ENCODE peak calls at places on chromosome 6, in nine cellular contexts. One of them, this sample, is unnamed.
A peak's percentile ranks its signal among the peaks of the same experiment; 100 is the strongest.

GRCh38 chr6:101113468-101114260 is 232.5 kb upstream of the ASCC3 start:
- DNase-seq in psoas muscle: no peak
- DNase-seq in transverse colon: no peak
- DNase-seq in mesendoderm: no peak
- DNase-seq in HCT116: no peak
- DNase-seq in CD8-positive, alpha-beta T cell: no peak
- DNase-seq in kidney: no peak
- DNase-seq in CD4-positive, alpha-beta T cell: no peak
- DNase-seq in substantia nigra: no peak
- DNase-seq in this sample: no peak

GRCh38 chr6:150692604-150693003 is 92.9 kb downstream of the PLEKHG1 start:
- DNase-seq in psoas muscle: no peak
- DNase-seq in transverse colon: no peak
- DNase-seq in mesendoderm: no peak
- DNase-seq in HCT116: no peak
- DNase-seq in CD8-positive, alpha-beta T cell: no peak
- DNase-seq in kidney: no peak
- DNase-seq in CD4-positive, alpha-beta T cell: no peak
- DNase-seq in substantia nigra: no peak
- DNase-seq in this sample: no peak

GRCh38 chr6:151111670-151112069 is 128.1 kb upstream of the AKAP12 start:
- DNase-seq in psoas muscle: no peak
- DNase-seq in transverse colon: no peak
- DNase-seq in mesendoderm: no peak
- DNase-seq in HCT116: no peak
- DNase-seq in CD8-positive, alpha-beta T cell: no peak
- DNase-seq in kidney: no peak
- DNase-seq in CD4-positive, alpha-beta T cell: no peak
- DNase-seq in substantia nigra: no peak
- DNase-seq in this sample: no peak

GRCh38 chr6:166473886-166474596 is 91.3 kb upstream of the MPC1 start:
- DNase-seq in psoas muscle: no peak
- DNase-seq in transverse colon: no peak
- DNase-seq in mesendoderm: no peak
- DNase-seq in HCT116: no peak
- DNase-seq in CD8-positive, alpha-beta T cell: no peak
- DNase-seq in kidney: peak; percentile 37
- DNase-seq in CD4-positive, alpha-beta T cell: no peak
- DNase-seq in substantia nigra: no peak
- DNase-seq in this sample: peak; percentile 29

GRCh38 chr6:122286512-122286911 is 112.9 kb upstream of the HSF2 start:
- DNase-seq in psoas muscle: no peak
- DNase-seq in transverse colon: no peak
- DNase-seq in mesendoderm: no peak
- DNase-seq in HCT116: no peak
- DNase-seq in CD8-positive, alpha-beta T cell: no peak
- DNase-seq in kidney: no peak
- DNase-seq in CD4-positive, alpha-beta T cell: no peak
- DNase-seq in substantia nigra: no peak
- DNase-seq in this sample: no peak

GRCh38 chr6:158784505-158784904 is 34.7 kb downstream of the EZR start:
- DNase-seq in psoas muscle: no peak
- DNase-seq in transverse colon: no peak
- DNase-seq in mesendoderm: peak; percentile 84
- DNase-seq in HCT116: no peak
- DNase-seq in CD8-positive, alpha-beta T cell: no peak
- DNase-seq in kidney: no peak
- DNase-seq in CD4-positive, alpha-beta T cell: no peak
- DNase-seq in substantia nigra: no peak
- DNase-seq in this sample: no peak

GRCh38 chr6:11218827-11219826 is 13.3 kb downstream of the NEDD9 start:
- DNase-seq in psoas muscle: no peak
- DNase-seq in transverse colon: peak; percentile 67
- DNase-seq in mesendoderm: no peak
- DNase-seq in HCT116: no peak
- DNase-seq in CD8-positive, alpha-beta T cell: no peak
- DNase-seq in kidney: no peak
- DNase-seq in CD4-positive, alpha-beta T cell: no peak
- DNase-seq in substantia nigra: no peak
- DNase-seq in this sample: no peak

GRCh38 chr6:90502866-90503407 is 83.9 kb downstream of the MAP3K7 start:
- DNase-seq in psoas muscle: no peak
- DNase-seq in transverse colon: no peak
- DNase-seq in mesendoderm: peak; percentile 94
- DNase-seq in HCT116: peak; percentile 4
- DNase-seq in CD8-positive, alpha-beta T cell: no peak
- DNase-seq in kidney: no peak
- DNase-seq in CD4-positive, alpha-beta T cell: no peak
- DNase-seq in substantia nigra: no peak
- DNase-seq in this sample: no peak

GRCh38 chr6:134523903-134524302 is 206.0 kb upstream of the SGK1 start:
- DNase-seq in psoas muscle: no peak
- DNase-seq in transverse colon: no peak
- DNase-seq in mesendoderm: no peak
- DNase-seq in HCT116: no peak
- DNase-seq in CD8-positive, alpha-beta T cell: no peak
- DNase-seq in kidney: no peak
- DNase-seq in CD4-positive, alpha-beta T cell: no peak
- DNase-seq in substantia nigra: no peak
- DNase-seq in this sample: no peak

GRCh38 chr6:7042654-7043545 is 64.9 kb upstream of the RREB1 start:
- DNase-seq in psoas muscle: no peak
- DNase-seq in transverse colon: no peak
- DNase-seq in mesendoderm: peak; percentile 65
- DNase-seq in HCT116: no peak
- DNase-seq in CD8-positive, alpha-beta T cell: no peak
- DNase-seq in kidney: no peak
- DNase-seq in CD4-positive, alpha-beta T cell: no peak
- DNase-seq in substantia nigra: no peak
- DNase-seq in this sample: no peak

GRCh38 chr6:53244532-53244931 is 95.9 kb upstream of the GCM1 start:
- DNase-seq in psoas muscle: no peak
- DNase-seq in transverse colon: no peak
- DNase-seq in mesendoderm: no peak
- DNase-seq in HCT116: no peak
- DNase-seq in CD8-positive, alpha-beta T cell: no peak
- DNase-seq in kidney: no peak
- DNase-seq in CD4-positive, alpha-beta T cell: no peak
- DNase-seq in substantia nigra: no peak
- DNase-seq in this sample: no peak

GRCh38 chr6:98932424-98932823 is 15.3 kb downstream of the FBXL4 start:
- DNase-seq in psoas muscle: no peak
- DNase-seq in transverse colon: no peak
- DNase-seq in mesendoderm: no peak
- DNase-seq in HCT116: no peak
- DNase-seq in CD8-positive, alpha-beta T cell: no peak
- DNase-seq in kidney: no peak
- DNase-seq in CD4-positive, alpha-beta T cell: no peak
- DNase-seq in substantia nigra: no peak
- DNase-seq in this sample: no peak

GRCh38 chr6:163806761-163807499 is 392.4 kb downstream of the QKI start:
- DNase-seq in psoas muscle: no peak
- DNase-seq in transverse colon: no peak
- DNase-seq in mesendoderm: peak; percentile 13
- DNase-seq in HCT116: no peak
- DNase-seq in CD8-positive, alpha-beta T cell: no peak
- DNase-seq in kidney: peak; percentile 56
- DNase-seq in CD4-positive, alpha-beta T cell: no peak
- DNase-seq in substantia nigra: no peak
- DNase-seq in this sample: no peak

GRCh38 chr6:108760158-108761050 is 87.8 kb upstream of the ARMC2 start:
- DNase-seq in psoas muscle: no peak
- DNase-seq in transverse colon: no peak
- DNase-seq in mesendoderm: peak; percentile 38
- DNase-seq in HCT116: no peak
- DNase-seq in CD8-positive, alpha-beta T cell: no peak
- DNase-seq in kidney: no peak
- DNase-seq in CD4-positive, alpha-beta T cell: no peak
- DNase-seq in substantia nigra: no peak
- DNase-seq in this sample: no peak

GRCh38 chr6:42021847-42022754 is 28.2 kb upstream of the TAF8 start:
- DNase-seq in psoas muscle: no peak
- DNase-seq in transverse colon: no peak
- DNase-seq in mesendoderm: no peak
- DNase-seq in HCT116: no peak
- DNase-seq in CD8-positive, alpha-beta T cell: peak; percentile 77
- DNase-seq in kidney: no peak
- DNase-seq in CD4-positive, alpha-beta T cell: peak; percentile 51
- DNase-seq in substantia nigra: no peak
- DNase-seq in this sample: no peak

GRCh38 chr6:137767931-137768690 is 98.9 kb upstream of the TNFAIP3 start:
- DNase-seq in psoas muscle: no peak
- DNase-seq in transverse colon: no peak
- DNase-seq in mesendoderm: no peak
- DNase-seq in HCT116: no peak
- DNase-seq in CD8-positive, alpha-beta T cell: no peak
- DNase-seq in kidney: no peak
- DNase-seq in CD4-positive, alpha-beta T cell: no peak
- DNase-seq in substantia nigra: no peak
- DNase-seq in this sample: no peak

GRCh38 chr6:163190786-163191185 is 223.7 kb upstream of the QKI start:
- DNase-seq in psoas muscle: no peak
- DNase-seq in transverse colon: no peak
- DNase-seq in mesendoderm: no peak
- DNase-seq in HCT116: no peak
- DNase-seq in CD8-positive, alpha-beta T cell: no peak
- DNase-seq in kidney: no peak
- DNase-seq in CD4-positive, alpha-beta T cell: no peak
- DNase-seq in substantia nigra: no peak
- DNase-seq in this sample: no peak

GRCh38 chr6:140485740-140486467 is 1111.5 kb upstream of the CITED2 start:
- DNase-seq in psoas muscle: peak; percentile 11
- DNase-seq in transverse colon: no peak
- DNase-seq in mesendoderm: no peak
- DNase-seq in HCT116: peak; percentile 45
- DNase-seq in CD8-positive, alpha-beta T cell: no peak
- DNase-seq in kidney: peak; percentile 38
- DNase-seq in CD4-positive, alpha-beta T cell: no peak
- DNase-seq in substantia nigra: no peak
- DNase-seq in this sample: no peak

DNA sequence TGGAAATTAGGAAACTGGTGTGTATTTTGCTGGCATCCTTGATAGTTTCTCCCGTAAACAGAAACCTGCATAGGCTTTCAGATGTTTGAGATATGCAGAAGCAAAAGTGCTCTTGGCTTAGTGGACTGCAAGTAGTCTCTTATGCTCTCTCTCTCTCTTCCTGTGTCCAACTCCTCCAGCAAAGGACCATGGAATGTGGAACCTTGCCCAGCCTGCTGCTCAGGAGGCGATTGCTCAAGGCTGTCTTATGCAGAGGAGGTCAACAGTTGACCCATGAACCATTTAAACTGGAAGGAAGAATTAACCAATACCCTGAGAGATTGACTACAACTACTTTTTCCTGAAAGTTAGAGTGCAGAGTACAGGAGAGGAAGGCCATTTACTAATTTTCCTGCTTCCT is 105.1 kb downstream of the RPS12 start:
- DNase-seq in psoas muscle: peak; percentile 69
- DNase-seq in transverse colon: peak; percentile 21
- DNase-seq in mesendoderm: no peak
- DNase-seq in HCT116: no peak
- DNase-seq in CD8-positive, alpha-beta T cell: no peak
- DNase-seq in kidney: peak; percentile 89
- DNase-seq in CD4-positive, alpha-beta T cell: no peak
- DNase-seq in substantia nigra: no peak
- DNase-seq in this sample: no peak
- H3K27ac ChIP-seq in psoas muscle: peak overlapping the region; percentile 67
- H3K27ac ChIP-seq in transverse colon: no peak overlapping the region
- H3K27ac ChIP-seq in mesendoderm: no peak overlapping the region
- H3K27ac ChIP-seq in HCT116: no peak overlapping the region
- H3K27ac ChIP-seq in CD8-positive, alpha-beta T cell: no peak overlapping the region
- H3K27ac ChIP-seq in kidney: no peak overlapping the region
- H3K27ac ChIP-seq in CD4-positive, alpha-beta T cell: no peak overlapping the region
- H3K27ac ChIP-seq in substantia nigra: no peak overlapping the region
- H3K27ac ChIP-seq in this sample: no peak overlapping the region

DNA sequence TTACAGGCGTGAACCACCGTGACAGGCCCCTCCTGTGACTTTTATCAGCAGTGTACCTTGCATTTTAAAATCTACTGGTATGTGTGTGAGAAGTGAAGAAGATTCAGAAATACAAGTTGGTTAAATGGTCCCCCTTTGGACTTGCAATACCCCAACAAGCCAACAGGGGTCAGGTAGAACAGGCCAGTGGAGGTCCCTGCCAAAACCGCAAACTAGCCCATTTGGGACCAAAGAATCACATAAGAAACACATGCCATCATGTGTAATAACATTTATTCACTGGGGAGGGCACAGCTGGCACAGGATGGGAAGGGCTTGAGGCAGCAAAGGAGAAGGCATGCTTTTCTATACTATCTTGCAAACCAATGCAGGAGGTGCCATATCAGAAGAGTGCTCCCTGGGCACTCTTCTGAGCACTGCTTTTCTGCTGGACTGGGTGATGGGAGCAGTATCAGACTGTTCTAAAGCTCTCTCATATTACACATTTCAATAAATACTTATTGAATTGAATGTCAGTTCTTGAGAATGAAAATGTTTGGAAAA is 116.1 kb upstream of the TRAF3IP2 start:
- DNase-seq in psoas muscle: no peak
- DNase-seq in transverse colon: no peak
- DNase-seq in mesendoderm: peak; percentile 65
- DNase-seq in HCT116: peak; percentile 13
- DNase-seq in CD8-positive, alpha-beta T cell: peak; percentile 58
- DNase-seq in kidney: no peak
- DNase-seq in CD4-positive, alpha-beta T cell: peak; percentile 33
- DNase-seq in substantia nigra: no peak
- DNase-seq in this sample: no peak
- H3K27ac ChIP-seq in psoas muscle: no peak overlapping the region
- H3K27ac ChIP-seq in transverse colon: no peak overlapping the region
- H3K27ac ChIP-seq in mesendoderm: no peak overlapping the region
- H3K27ac ChIP-seq in HCT116: no peak overlapping the region
- H3K27ac ChIP-seq in CD8-positive, alpha-beta T cell: no peak overlapping the region
- H3K27ac ChIP-seq in kidney: no peak overlapping the region
- H3K27ac ChIP-seq in CD4-positive, alpha-beta T cell: no peak overlapping the region
- H3K27ac ChIP-seq in substantia nigra: no peak overlapping the region
- H3K27ac ChIP-seq in this sample: no peak overlapping the region

DNA sequence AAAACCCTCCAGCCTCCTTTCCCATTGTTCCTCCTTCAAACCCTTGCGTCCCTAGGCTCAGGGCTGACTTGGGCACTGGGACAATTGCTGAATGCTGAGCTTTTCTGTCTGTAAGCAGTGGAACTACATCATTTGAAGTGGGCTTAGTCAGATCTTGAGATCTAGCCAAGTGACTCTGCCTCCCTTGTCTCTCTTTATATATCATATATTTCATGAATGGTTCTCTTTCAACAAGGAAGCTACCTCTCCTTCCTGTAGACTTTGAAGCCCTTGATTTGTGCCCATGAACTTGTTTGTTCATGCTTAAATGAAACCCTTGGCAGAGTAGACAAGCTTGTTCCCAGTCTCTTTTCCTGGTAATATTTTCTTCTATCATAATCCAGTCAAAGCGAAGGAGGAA is 60.0 kb upstream of the KIF13A start:
- DNase-seq in psoas muscle: no peak
- DNase-seq in transverse colon: no peak
- DNase-seq in mesendoderm: no peak
- DNase-seq in HCT116: no peak
- DNase-seq in CD8-positive, alpha-beta T cell: no peak
- DNase-seq in kidney: no peak
- DNase-seq in CD4-positive, alpha-beta T cell: no peak
- DNase-seq in substantia nigra: no peak
- DNase-seq in this sample: no peak
- H3K27ac ChIP-seq in psoas muscle: no peak overlapping the region
- H3K27ac ChIP-seq in transverse colon: peak overlapping the region; percentile 62
- H3K27ac ChIP-seq in mesendoderm: no peak overlapping the region
- H3K27ac ChIP-seq in HCT116: no peak overlapping the region
- H3K27ac ChIP-seq in CD8-positive, alpha-beta T cell: no peak overlapping the region
- H3K27ac ChIP-seq in kidney: no peak overlapping the region
- H3K27ac ChIP-seq in CD4-positive, alpha-beta T cell: no peak overlapping the region
- H3K27ac ChIP-seq in substantia nigra: no peak overlapping the region
- H3K27ac ChIP-seq in this sample: no peak overlapping the region

GRCh38 chr6:112526594-112526993 is 179.5 kb downstream of the RFPL4B start:
- DNase-seq in psoas muscle: no peak
- DNase-seq in transverse colon: no peak
- DNase-seq in mesendoderm: no peak
- DNase-seq in HCT116: no peak
- DNase-seq in CD8-positive, alpha-beta T cell: no peak
- DNase-seq in kidney: no peak
- DNase-seq in CD4-positive, alpha-beta T cell: no peak
- DNase-seq in substantia nigra: no peak
- DNase-seq in this sample: no peak
- H3K27ac ChIP-seq in psoas muscle: no peak overlapping the region
- H3K27ac ChIP-seq in transverse colon: no peak overlapping the region
- H3K27ac ChIP-seq in mesendoderm: no peak overlapping the region
- H3K27ac ChIP-seq in HCT116: no peak overlapping the region
- H3K27ac ChIP-seq in CD8-positive, alpha-beta T cell: no peak overlapping the region
- H3K27ac ChIP-seq in kidney: no peak overlapping the region
- H3K27ac ChIP-seq in CD4-positive, alpha-beta T cell: no peak overlapping the region
- H3K27ac ChIP-seq in substantia nigra: no peak overlapping the region
- H3K27ac ChIP-seq in this sample: no peak overlapping the region